ENCODE peak calls at places on chromosome 10, in ten cellular contexts. One of them, this sample, is unnamed.
A peak's percentile ranks its signal among the peaks of the same experiment; 100 is the strongest.

GRCh38 chr10:104334965-104335650 is 3.2 kb downstream of the ITPRIP start:
- DNase-seq in stimulated activated CD8-positive, alpha-beta memory T cell treated with anti-CD3 and anti-CD28 coated beads, Interleukin-4, amount 100 ng/mL, for 1 hour: no peak
- DNase-seq in fibroblast of pulmonary artery: peak; percentile 37
- DNase-seq in head of caudate nucleus: no peak
- DNase-seq in DMS153: peak; percentile 53
- DNase-seq in activated CD4-positive, alpha-beta T cell treated with anti-CD3 and anti-CD28 coated beads, Interleukin-2, amount 10 ng/mL, durations not matched to agents 7 days and 5 days: no peak
- DNase-seq in NCI-H1930: no peak
- DNase-seq in mesenchymal stem cell: no peak
- DNase-seq in NCI-H2029: peak; percentile 28
- DNase-seq in ELF-1: no peak
- DNase-seq in this sample: no peak

GRCh38 chr10:132397671-132398565 is 918 bp downstream of the PWWP2B start:
- DNase-seq in stimulated activated CD8-positive, alpha-beta memory T cell treated with anti-CD3 and anti-CD28 coated beads, Interleukin-4, amount 100 ng/mL, for 1 hour: no peak
- DNase-seq in fibroblast of pulmonary artery: peak; percentile 34
- DNase-seq in head of caudate nucleus: peak; percentile 75
- DNase-seq in DMS153: no peak
- DNase-seq in activated CD4-positive, alpha-beta T cell treated with anti-CD3 and anti-CD28 coated beads, Interleukin-2, amount 10 ng/mL, durations not matched to agents 7 days and 5 days: peak; percentile 31
- DNase-seq in NCI-H1930: no peak
- DNase-seq in mesenchymal stem cell: peak; percentile 69
- DNase-seq in NCI-H2029: no peak
- DNase-seq in ELF-1: no peak
- DNase-seq in this sample: no peak

GRCh38 chr10:111076682-111077661 is at the start of gene ADRA2A:
- DNase-seq in stimulated activated CD8-positive, alpha-beta memory T cell treated with anti-CD3 and anti-CD28 coated beads, Interleukin-4, amount 100 ng/mL, for 1 hour: no peak
- DNase-seq in fibroblast of pulmonary artery: peak; percentile 37
- DNase-seq in head of caudate nucleus: no peak
- DNase-seq in DMS153: no peak
- DNase-seq in activated CD4-positive, alpha-beta T cell treated with anti-CD3 and anti-CD28 coated beads, Interleukin-2, amount 10 ng/mL, durations not matched to agents 7 days and 5 days: no peak
- DNase-seq in NCI-H1930: peak; percentile 46
- DNase-seq in mesenchymal stem cell: peak; percentile 46
- DNase-seq in NCI-H2029: peak; percentile 44
- DNase-seq in ELF-1: peak; percentile 80
- DNase-seq in this sample: no peak

GRCh38 chr10:3418901-3419300 is 246.3 kb upstream of the PITRM1 start:
- DNase-seq in stimulated activated CD8-positive, alpha-beta memory T cell treated with anti-CD3 and anti-CD28 coated beads, Interleukin-4, amount 100 ng/mL, for 1 hour: no peak
- DNase-seq in fibroblast of pulmonary artery: no peak
- DNase-seq in head of caudate nucleus: no peak
- DNase-seq in DMS153: no peak
- DNase-seq in activated CD4-positive, alpha-beta T cell treated with anti-CD3 and anti-CD28 coated beads, Interleukin-2, amount 10 ng/mL, durations not matched to agents 7 days and 5 days: no peak
- DNase-seq in NCI-H1930: no peak
- DNase-seq in mesenchymal stem cell: no peak
- DNase-seq in NCI-H2029: no peak
- DNase-seq in ELF-1: no peak
- DNase-seq in this sample: no peak

GRCh38 chr10:60389413-60390009 is at the start of gene ANK3:
- DNase-seq in stimulated activated CD8-positive, alpha-beta memory T cell treated with anti-CD3 and anti-CD28 coated beads, Interleukin-4, amount 100 ng/mL, for 1 hour: no peak
- DNase-seq in fibroblast of pulmonary artery: no peak
- DNase-seq in head of caudate nucleus: peak; percentile 54
- DNase-seq in DMS153: no peak
- DNase-seq in activated CD4-positive, alpha-beta T cell treated with anti-CD3 and anti-CD28 coated beads, Interleukin-2, amount 10 ng/mL, durations not matched to agents 7 days and 5 days: no peak
- DNase-seq in NCI-H1930: no peak
- DNase-seq in mesenchymal stem cell: no peak
- DNase-seq in NCI-H2029: no peak
- DNase-seq in ELF-1: no peak
- DNase-seq in this sample: no peak

GRCh38 chr10:126459878-126460481 is 71.7 kb upstream of the ADAM12 start:
- DNase-seq in stimulated activated CD8-positive, alpha-beta memory T cell treated with anti-CD3 and anti-CD28 coated beads, Interleukin-4, amount 100 ng/mL, for 1 hour: no peak
- DNase-seq in fibroblast of pulmonary artery: peak; percentile 86
- DNase-seq in head of caudate nucleus: peak; percentile 34
- DNase-seq in DMS153: peak; percentile 73
- DNase-seq in activated CD4-positive, alpha-beta T cell treated with anti-CD3 and anti-CD28 coated beads, Interleukin-2, amount 10 ng/mL, durations not matched to agents 7 days and 5 days: no peak
- DNase-seq in NCI-H1930: no peak
- DNase-seq in mesenchymal stem cell: peak; percentile 96
- DNase-seq in NCI-H2029: peak; percentile 21
- DNase-seq in ELF-1: peak; percentile 10
- DNase-seq in this sample: peak; percentile 76

GRCh38 chr10:24561453-24561852 is 162.2 kb downstream of the ARHGAP21 start:
- DNase-seq in stimulated activated CD8-positive, alpha-beta memory T cell treated with anti-CD3 and anti-CD28 coated beads, Interleukin-4, amount 100 ng/mL, for 1 hour: no peak
- DNase-seq in fibroblast of pulmonary artery: no peak
- DNase-seq in head of caudate nucleus: no peak
- DNase-seq in DMS153: no peak
- DNase-seq in activated CD4-positive, alpha-beta T cell treated with anti-CD3 and anti-CD28 coated beads, Interleukin-2, amount 10 ng/mL, durations not matched to agents 7 days and 5 days: no peak
- DNase-seq in NCI-H1930: no peak
- DNase-seq in mesenchymal stem cell: no peak
- DNase-seq in NCI-H2029: no peak
- DNase-seq in ELF-1: no peak
- DNase-seq in this sample: peak; percentile 43

GRCh38 chr10:99850767-99851127 is 68.3 kb downstream of the ABCC2 start:
- DNase-seq in stimulated activated CD8-positive, alpha-beta memory T cell treated with anti-CD3 and anti-CD28 coated beads, Interleukin-4, amount 100 ng/mL, for 1 hour: no peak
- DNase-seq in fibroblast of pulmonary artery: no peak
- DNase-seq in head of caudate nucleus: no peak
- DNase-seq in DMS153: no peak
- DNase-seq in activated CD4-positive, alpha-beta T cell treated with anti-CD3 and anti-CD28 coated beads, Interleukin-2, amount 10 ng/mL, durations not matched to agents 7 days and 5 days: no peak
- DNase-seq in NCI-H1930: no peak
- DNase-seq in mesenchymal stem cell: no peak
- DNase-seq in NCI-H2029: no peak
- DNase-seq in ELF-1: no peak
- DNase-seq in this sample: no peak

GRCh38 chr10:101042667-101043355 is 11.8 kb downstream of the SFXN3 start:
- DNase-seq in stimulated activated CD8-positive, alpha-beta memory T cell treated with anti-CD3 and anti-CD28 coated beads, Interleukin-4, amount 100 ng/mL, for 1 hour: peak; percentile 69
- DNase-seq in fibroblast of pulmonary artery: peak; percentile 97
- DNase-seq in head of caudate nucleus: peak; percentile 97
- DNase-seq in DMS153: peak; percentile 96
- DNase-seq in activated CD4-positive, alpha-beta T cell treated with anti-CD3 and anti-CD28 coated beads, Interleukin-2, amount 10 ng/mL, durations not matched to agents 7 days and 5 days: peak; percentile 89
- DNase-seq in NCI-H1930: peak; percentile 82
- DNase-seq in mesenchymal stem cell: peak; percentile 98
- DNase-seq in NCI-H2029: peak; percentile 88
- DNase-seq in ELF-1: peak; percentile 99
- DNase-seq in this sample: peak; percentile 89